ENCODE peak calls at places on chromosomes 2 and 18, in eight cellular contexts. A, T, K, J, Y, M, B and G are unnamed samples.

GRCh38 chr2:2014251-2014761 is 270.0 kb upstream of the PXDN start:
- DNase-seq in A (no peak), T (peak), K (no peak), J (no peak), Y (no peak), M (no peak), B (peak), G (no peak)

GRCh38 chr2:156883828-156884615 is 373.5 kb upstream of the GALNT5 start:
- DNase-seq in A (peak), T (peak), K (peak), J (no peak), Y (no peak), M (no peak), B (no peak), G (no peak)

GRCh38 chr2:199660167-199660566 is 190.8 kb downstream of the FTCDNL1 start:
- DNase-seq in A (no peak), T (no peak), K (no peak), J (no peak), Y (no peak), M (no peak), B (no peak), G (no peak)

GRCh38 chr2:176129825-176130152 is 284 bp downstream of the HOXD8 start:
- DNase-seq in A (no peak), T (no peak), K (no peak), J (no peak), Y (no peak), M (no peak), B (no peak), G (no peak)

GRCh38 chr18:3526421-3527354 is 76.7 kb downstream of the TGIF1 start:
- DNase-seq in A (no peak), T (peak), K (peak), J (peak), Y (peak), M (no peak), B (peak), G (peak)

GRCh38 chr2:82013641-82014040 is 1709.1 kb upstream of the LRRTM1 start:
- DNase-seq in A (no peak), T (no peak), K (no peak), J (no peak), Y (no peak), M (no peak), B (peak), G (no peak)

GRCh38 chr2:99615247-99615771 is 125.5 kb upstream of the REV1 start:
- DNase-seq in A (peak), T (no peak), K (no peak), J (peak), Y (no peak), M (peak), B (peak), G (no peak)

GRCh38 chr2:43032248-43032893 is 194.0 kb downstream of the ZFP36L2 start:
- DNase-seq in A (peak), T (no peak), K (peak), J (no peak), Y (no peak), M (no peak), B (no peak), G (peak)

GRCh38 chr2:3198119-3198518 is 179.5 kb downstream of the EIPR1 start:
- DNase-seq in A (no peak), T (peak), K (no peak), J (no peak), Y (no peak), M (no peak), B (peak), G (no peak)

GRCh38 chr18:3450358-3451107 is 561 bp downstream of the TGIF1 start:
- DNase-seq in A (peak), T (peak), K (no peak), J (peak), Y (no peak), M (no peak), B (peak), G (peak)

GRCh38 chr2:96427917-96428316 is 77.2 kb downstream of the NEURL3 start:
- DNase-seq in A (peak), T (peak), K (peak), J (no peak), Y (no peak), M (peak), B (no peak), G (peak)

DNA sequence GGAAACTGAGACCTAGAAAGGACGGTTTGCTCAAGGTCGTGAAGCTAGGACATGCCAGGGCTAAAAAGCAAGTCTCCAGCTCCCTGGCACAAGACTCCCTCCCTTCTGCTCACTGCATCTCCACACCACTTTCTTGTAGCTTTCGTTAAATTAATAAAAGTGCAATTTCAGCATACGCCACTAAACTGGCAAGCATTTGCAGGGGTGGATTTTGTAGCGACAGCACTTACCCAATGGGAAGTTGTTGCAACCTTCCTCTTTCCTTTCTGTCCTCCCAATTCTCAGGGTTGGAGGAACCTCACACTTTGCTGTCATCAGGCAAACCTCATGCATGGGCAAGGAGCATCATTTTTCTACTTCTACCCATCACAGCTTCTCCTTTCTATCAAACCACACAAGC is 7.4 kb upstream of the RHOB start:
- DNase-seq in A (no peak), T (no peak), K (no peak), J (no peak), Y (no peak), M (no peak), B (no peak), G (no peak)
- TF ChIP-seq CTCF in A (no peak), T (no peak), K (no peak), J (no peak), Y (no peak), M (peak), B (no peak), G (no peak)

GRCh38 chr2:207253946-207254345 is 88.2 kb upstream of the KLF7 start:
- DNase-seq in A (peak), T (peak), K (peak), J (no peak), Y (no peak), M (no peak), B (no peak), G (peak)

GRCh38 chr2:207254526-207255464 is 89.0 kb upstream of the KLF7 start:
- DNase-seq in A (peak), T (peak), K (peak), J (no peak), Y (no peak), M (no peak), B (no peak), G (no peak)

GRCh38 chr2:207256026-207256425 is 90.3 kb upstream of the KLF7 start:
- DNase-seq in A (no peak), T (peak), K (no peak), J (no peak), Y (no peak), M (no peak), B (no peak), G (no peak)

GRCh38 chr2:207256476-207257207 is 90.9 kb upstream of the KLF7 start:
- DNase-seq in A (no peak), T (peak), K (no peak), J (no peak), Y (no peak), M (no peak), B (no peak), G (no peak)

DNA sequence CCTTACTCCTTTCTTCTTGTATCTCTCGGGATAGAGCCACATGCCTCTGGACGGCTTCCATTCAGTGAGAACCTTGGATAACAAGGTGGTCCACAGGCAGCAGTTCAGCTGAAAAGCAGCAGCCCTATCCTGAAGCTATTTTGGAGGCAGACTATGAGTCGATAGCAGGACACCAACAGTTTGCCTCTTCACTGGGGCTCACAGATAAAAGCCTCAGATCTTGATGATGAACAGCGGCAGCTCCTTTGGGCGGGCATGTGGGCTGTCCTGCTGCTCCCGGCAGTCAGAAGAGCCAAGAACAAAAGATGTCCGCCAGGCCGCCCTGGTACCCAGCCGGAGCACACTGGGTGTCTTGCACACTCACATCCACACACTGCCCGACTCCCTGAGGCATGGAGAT is 89.8 kb upstream of the KLF7 start:
- DNase-seq in A (no peak), T (peak), K (no peak), J (peak), Y (no peak), M (no peak), B (no peak), G (no peak)
- H3K4me3 ChIP-seq in A (no peak), T (no peak), K (no peak), J (no peak), Y (no peak), M (no peak), B (no peak), G (no peak)

GRCh38 chr2:464562-465309 is 176.8 kb upstream of the ALKAL2 start:
- DNase-seq in A (no peak), T (no peak), K (no peak), J (peak), Y (no peak), M (no peak), B (no peak), G (no peak)
- TF ChIP-seq EZH2 in A (no peak), T (no peak), K (no peak), J (no peak), Y (no peak), M (no peak), B (no peak), G (no peak)

GRCh38 chr2:56754066-56754615 is 570.4 kb downstream of the CCDC85A start:
- DNase-seq in A (no peak), T (no peak), K (no peak), J (no peak), Y (no peak), M (no peak), B (no peak), G (no peak)

GRCh38 chr2:56743807-56744206 is 560.0 kb downstream of the CCDC85A start:
- DNase-seq in A (no peak), T (no peak), K (no peak), J (no peak), Y (no peak), M (no peak), B (no peak), G (no peak)

GRCh38 chr2:56753182-56753581 is 569.4 kb downstream of the CCDC85A start:
- DNase-seq in A (no peak), T (no peak), K (no peak), J (no peak), Y (no peak), M (no peak), B (no peak), G (no peak)

GRCh38 chr2:56754627-56755026 is 570.8 kb downstream of the CCDC85A start:
- DNase-seq in A (no peak), T (no peak), K (no peak), J (no peak), Y (no peak), M (no peak), B (no peak), G (no peak)

DNA sequence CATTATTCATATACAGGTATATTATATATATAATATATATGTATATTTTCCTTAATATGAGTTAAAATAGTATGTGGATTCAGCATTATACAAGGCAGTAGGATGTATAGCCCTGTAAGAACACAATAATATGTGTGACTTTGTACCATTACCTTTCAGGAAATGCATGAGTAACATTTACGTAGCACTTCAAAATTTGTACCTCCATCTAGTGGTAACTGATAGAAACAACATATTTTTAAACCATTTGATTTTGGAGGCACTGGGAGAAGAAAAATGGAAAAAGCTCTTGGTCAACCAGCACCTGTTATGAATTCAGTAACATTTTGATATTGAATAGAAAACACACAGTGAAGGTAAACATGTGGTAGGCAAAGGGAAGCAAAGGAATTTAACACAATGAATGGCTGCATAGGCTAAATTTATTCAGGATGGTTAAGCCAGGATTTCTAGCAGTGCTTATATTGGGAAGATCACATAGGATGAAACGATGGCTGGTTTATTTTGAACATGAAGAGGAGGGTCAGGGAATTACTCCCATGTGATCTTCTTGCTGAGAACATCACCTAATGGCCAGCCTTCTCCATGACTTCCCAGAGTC is 565.5 kb downstream of the CCDC85A start:
- DNase-seq in A (peak), T (peak), K (peak), J (no peak), Y (no peak), M (peak), B (peak), G (peak)
- TF ChIP-seq CTCF in A (peak), T (peak), K (peak), J (peak), Y (peak), M (peak), B (peak), G (peak)

GRCh38 chr2:25851740-25852503 is 26.4 kb downstream of the ASXL2 start:
- DNase-seq in A (peak), T (peak), K (peak), J (peak), Y (peak), M (peak), B (peak), G (peak)
- H3K4me3 ChIP-seq in A (peak), T (no peak), K (no peak), J (peak), Y (no peak), M (no peak), B (no peak), G (no peak)

DNA sequence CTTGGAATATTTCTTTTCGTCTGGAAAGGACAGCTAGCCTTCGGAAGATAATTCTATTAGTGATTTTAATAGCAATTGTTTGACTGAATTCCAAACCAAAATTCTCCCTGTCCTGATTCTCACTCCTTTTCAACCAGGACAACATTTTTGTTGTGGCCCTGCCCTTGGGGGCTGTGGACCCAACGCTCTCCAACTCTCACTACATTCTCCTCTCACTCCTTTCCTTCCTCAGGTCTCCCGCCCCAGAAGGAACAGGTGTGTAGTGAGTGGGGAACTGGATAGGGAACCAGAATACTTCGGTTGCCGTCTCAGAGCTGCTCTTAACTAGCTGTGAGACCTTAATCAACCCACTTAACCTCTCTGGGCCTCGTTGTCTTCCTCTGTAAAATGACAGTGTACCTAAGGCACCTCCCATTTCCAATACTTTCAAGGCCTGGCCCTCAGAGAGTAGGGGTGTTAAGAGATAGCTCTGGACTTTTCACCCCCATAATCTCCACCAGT is 635 bp upstream of the ADD2 start:
- DNase-seq in A (no peak), T (no peak), K (no peak), J (no peak), Y (no peak), M (no peak), B (no peak), G (no peak)
- TF ChIP-seq EZH2 in A (no peak), T (no peak), K (peak), J (no peak), Y (no peak), M (no peak), B (no peak), G (no peak)

GRCh38 chr2:160493227-160494028 is at the start of gene RBMS1:
- DNase-seq in A (peak), T (peak), K (peak), J (no peak), Y (no peak), M (no peak), B (peak), G (peak)
- TF ChIP-seq CTCF in A (no peak), T (no peak), K (no peak), J (no peak), Y (no peak), M (no peak), B (no peak), G (peak)